ENCODE peak calls at places on chromosome 15, in six cellular contexts. J is A549, U is tibial nerve, E is nephron progenitor cell, B is H9, L is CD14-positive monocyte. A is an unnamed sample.

GRCh38 chr15:34147371-34148140 is 45.7 kb downstream of the PGBD4 start:
- DNase-seq in J (peak), U (no peak), E (no peak), B (no peak), L (no peak), A (no peak)

GRCh38 chr15:59205839-59206622 is 612 bp upstream of the LDHAL6B start:
- DNase-seq in J (no peak), U (no peak), E (no peak), B (no peak), L (no peak), A (peak)

GRCh38 chr15:87724330-87724729 is 532.2 kb downstream of the NTRK3 start:
- DNase-seq in J (no peak), U (peak), E (no peak), B (no peak), L (no peak), A (no peak)

GRCh38 chr15:52496776-52497470 is 31.8 kb downstream of the MYO5A start:
- DNase-seq in J (peak), U (no peak), E (no peak), B (no peak), L (no peak), A (no peak)

GRCh38 chr15:73956276-73957086 is 30.2 kb downstream of the LOXL1 start:
- DNase-seq in J (peak), U (no peak), E (no peak), B (no peak), L (no peak), A (no peak)

GRCh38 chr15:69685524-69686452 is 233.2 kb downstream of the RPLP1 start:
- DNase-seq in J (no peak), U (no peak), E (no peak), B (no peak), L (no peak), A (no peak)

GRCh38 chr15:78641876-78642275 is 866 bp upstream of the CHRNB4 start:
- DNase-seq in J (no peak), U (no peak), E (no peak), B (no peak), L (no peak), A (no peak)

GRCh38 chr15:76330281-76330680 is 6.3 kb upstream of the ISL2 start:
- DNase-seq in J (peak), U (peak), E (peak), B (peak), L (no peak), A (peak)

GRCh38 chr15:68730491-68731317 is 90.0 kb downstream of the ANP32A start:
- DNase-seq in J (peak), U (peak), E (peak), B (peak), L (no peak), A (no peak)

GRCh38 chr15:40939909-40940801 is 11.0 kb downstream of the DLL4 start:
- DNase-seq in J (no peak), U (no peak), E (no peak), B (no peak), L (no peak), A (no peak)

GRCh38 chr15:37824717-37825382 is 109.6 kb upstream of the TMCO5A start:
- DNase-seq in J (peak), U (no peak), E (no peak), B (no peak), L (no peak), A (no peak)

GRCh38 chr15:90489944-90490343 is 39.8 kb upstream of the CRTC3 start:
- DNase-seq in J (no peak), U (no peak), E (no peak), B (no peak), L (no peak), A (no peak)

GRCh38 chr15:75531041-75531450 is 48.1 kb downstream of the PTPN9 start:
- DNase-seq in J (no peak), U (peak), E (no peak), B (no peak), L (no peak), A (no peak)

GRCh38 chr15:85865070-85865684 is 70.5 kb upstream of the KLHL25 start:
- DNase-seq in J (peak), U (no peak), E (peak), B (peak), L (no peak), A (no peak)

GRCh38 chr15:51708013-51708412 is 26.7 kb downstream of the SCG3 start:
- DNase-seq in J (no peak), U (no peak), E (no peak), B (no peak), L (no peak), A (no peak)

GRCh38 chr15:37891754-37892368 is 42.6 kb upstream of the TMCO5A start:
- DNase-seq in J (peak), U (no peak), E (peak), B (peak), L (no peak), A (no peak)

DNA sequence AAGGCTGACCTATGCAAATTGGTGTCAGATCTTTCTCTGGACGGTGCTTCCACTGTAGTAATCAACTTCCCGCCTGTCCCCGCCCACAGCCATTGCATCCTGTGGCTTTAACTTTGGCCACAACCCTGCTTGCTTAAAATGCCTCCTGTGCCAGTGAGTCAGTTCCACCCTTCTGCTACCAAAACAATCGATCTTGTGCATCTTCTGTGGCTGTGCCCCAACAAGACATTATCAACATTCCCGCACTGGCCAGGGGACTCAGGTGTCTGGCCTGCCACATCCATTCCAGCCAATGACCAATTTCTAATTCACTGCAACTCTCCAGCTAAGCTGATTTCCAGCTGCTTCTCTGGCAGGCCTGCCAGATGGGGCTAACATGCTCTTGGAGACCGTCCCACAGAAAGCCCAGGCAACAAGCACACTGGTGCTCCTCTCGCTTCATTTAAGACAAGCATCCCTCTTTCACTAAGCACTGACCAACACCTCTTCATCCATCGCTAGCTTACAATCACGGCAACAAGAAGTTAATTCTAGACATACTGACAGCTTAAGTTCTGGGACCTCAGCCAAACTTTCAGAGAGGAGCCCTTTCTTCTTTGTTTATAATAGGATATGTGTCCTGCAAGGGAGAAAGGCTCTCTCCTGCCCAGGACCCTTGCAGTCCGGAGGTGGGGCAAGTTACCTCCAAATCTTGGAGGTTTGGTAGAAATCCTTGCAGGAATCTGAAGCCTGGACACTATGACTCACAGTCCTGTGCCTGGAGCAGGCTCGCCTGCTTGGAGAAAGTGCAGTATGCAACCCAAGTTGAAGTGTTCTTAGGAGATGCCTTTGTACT is 6.7 kb downstream of the CA12 start:
- DNase-seq in J (peak), U (peak), E (no peak), B (no peak), L (no peak), A (no peak)
- TF ChIP-seq CTCF in J (no peak), U (no peak), E (no peak), B (no peak), L (no peak), A (no peak)

DNA sequence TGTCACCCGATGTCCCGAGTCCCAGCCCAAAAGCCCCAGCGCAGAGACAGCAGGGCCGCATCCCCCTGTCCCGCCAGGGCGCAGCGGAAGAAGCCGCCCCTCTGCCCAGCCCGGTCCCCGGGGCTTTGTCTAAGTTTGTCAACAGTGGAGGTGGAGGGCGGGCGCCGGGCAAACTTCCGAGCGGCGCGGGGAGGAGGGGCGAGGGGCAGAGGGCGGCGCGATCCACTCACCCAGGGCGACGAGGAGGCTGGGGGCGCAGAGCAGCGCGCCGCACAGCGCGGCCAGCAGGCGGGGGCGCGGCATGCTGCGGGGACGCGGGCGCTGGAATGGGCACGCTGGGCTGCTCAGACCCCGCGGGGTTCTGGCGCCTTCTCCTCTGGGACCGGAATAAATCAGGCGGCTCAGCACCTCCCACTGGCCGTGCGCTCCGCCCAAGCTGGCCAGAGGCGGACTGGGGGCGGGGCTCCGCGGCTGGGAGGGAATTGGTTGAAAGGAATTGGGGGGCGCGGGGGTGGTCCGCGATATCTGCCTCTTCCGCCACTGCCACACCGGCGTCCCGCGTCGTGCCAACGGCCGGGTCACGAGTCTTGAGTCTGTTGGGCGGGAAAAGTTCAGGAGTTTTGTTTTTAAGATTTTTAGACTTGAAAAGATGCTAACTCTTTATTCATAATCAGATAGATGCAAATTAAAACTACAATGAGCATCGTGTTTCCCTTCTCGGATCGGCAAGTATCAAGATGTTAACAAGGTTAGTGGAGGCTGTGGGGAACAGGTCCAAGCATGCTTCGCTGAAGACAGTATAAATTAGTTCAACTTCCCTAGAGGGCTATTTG is at the start of gene MFGE8:
- DNase-seq in J (peak), U (peak), E (peak), B (peak), L (no peak), A (peak)
- TF ChIP-seq CTCF in J (no peak), U (no peak), E (no peak), B (peak), L (no peak), A (peak)

GRCh38 chr15:79769081-79769481 is 127.7 kb downstream of the MTHFS start:
- DNase-seq in J (peak), U (no peak), E (no peak), B (no peak), L (no peak), A (peak)
- TF ChIP-seq CTCF in J (peak), U (no peak), E (no peak), B (peak), L (peak), A (peak)

GRCh38 chr15:62244762-62245161 is 79.7 kb upstream of the C2CD4B start:
- DNase-seq in J (no peak), U (no peak), E (no peak), B (peak), L (no peak), A (no peak)
- TF ChIP-seq CTCF in J (no peak), U (no peak), E (no peak), B (peak), L (no peak), A (no peak)

GRCh38 chr15:71465109-71465508 is 345.2 kb upstream of the NR2E3 start:
- DNase-seq in J (no peak), U (no peak), E (no peak), B (no peak), L (no peak), A (no peak)

GRCh38 chr15:71468715-71469114 is 341.6 kb upstream of the NR2E3 start:
- DNase-seq in J (no peak), U (no peak), E (no peak), B (no peak), L (no peak), A (no peak)

GRCh38 chr15:71471347-71471746 is 339.0 kb upstream of the NR2E3 start:
- DNase-seq in J (peak), U (no peak), E (no peak), B (no peak), L (no peak), A (no peak)

GRCh38 chr15:71472699-71473098 is 337.7 kb upstream of the NR2E3 start:
- DNase-seq in J (no peak), U (no peak), E (no peak), B (no peak), L (no peak), A (no peak)

DNA sequence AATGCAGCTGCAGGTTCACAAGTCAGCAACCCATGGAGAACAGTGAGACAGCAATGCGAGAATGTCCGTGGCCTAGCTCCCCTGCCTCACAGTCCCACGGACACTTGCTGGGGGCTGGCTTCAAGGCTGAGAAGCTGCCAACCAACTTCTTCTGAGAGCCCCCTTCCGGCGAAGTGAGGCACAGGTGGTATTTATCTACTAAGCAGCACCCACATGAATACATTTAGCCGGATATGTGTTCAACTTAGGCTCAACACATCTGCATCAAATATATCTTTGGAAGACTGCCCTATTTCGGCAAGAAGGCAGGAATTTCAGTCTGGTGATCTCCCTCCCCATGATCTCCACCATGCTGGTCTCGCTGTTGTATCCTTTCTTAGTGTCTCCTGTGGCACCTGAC is 341.0 kb upstream of the NR2E3 start:
- DNase-seq in J (no peak), U (no peak), E (no peak), B (peak), L (no peak), A (no peak)
- TF ChIP-seq CTCF in J (no peak), U (no peak), E (no peak), B (no peak), L (no peak), A (no peak)

GRCh38 chr15:67520976-67521769 is at the start of gene C15orf61:
- DNase-seq in J (peak), U (peak), E (peak), B (peak), L (peak), A (peak)
- TF ChIP-seq CTCF in J (peak), U (peak), E (no peak), B (no peak), L (no peak), A (peak)

DNA sequence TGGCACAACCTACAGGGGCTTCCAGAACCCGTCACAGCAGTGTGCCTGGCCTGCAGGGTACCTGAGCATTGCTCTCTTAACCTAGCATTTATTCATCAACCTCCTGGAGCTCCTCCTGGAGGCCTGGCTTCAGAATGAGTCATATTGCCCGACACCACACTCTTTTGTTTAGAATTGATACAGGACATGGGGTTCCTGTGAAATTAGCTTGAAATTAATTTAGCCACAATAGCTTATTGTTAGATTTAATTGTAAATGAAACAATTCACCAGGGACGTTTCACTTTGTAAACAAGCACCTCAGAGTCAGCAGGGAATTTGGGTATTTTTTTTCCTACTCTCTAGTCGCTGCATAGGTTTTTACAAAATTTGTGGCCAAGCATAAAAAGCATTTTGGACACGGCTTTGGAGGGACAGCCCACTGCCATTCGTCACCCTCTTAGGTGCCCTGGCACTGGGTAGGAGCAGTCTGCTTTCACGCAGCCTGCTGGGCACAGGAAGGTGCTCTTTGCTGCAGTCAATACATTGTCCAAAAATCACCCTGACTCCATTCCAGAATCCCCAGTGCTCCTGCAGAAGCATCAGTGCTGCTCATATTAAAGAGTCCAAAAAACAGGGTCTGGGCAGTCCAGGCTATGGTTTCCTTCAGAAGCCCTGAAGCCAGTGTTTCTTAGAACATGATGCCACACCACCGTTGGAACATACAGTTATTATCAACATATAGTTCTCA is 60.8 kb upstream of the MEF2A start:
- DNase-seq in J (no peak), U (no peak), E (no peak), B (no peak), L (no peak), A (no peak)
- TF ChIP-seq CTCF in J (no peak), U (no peak), E (no peak), B (peak), L (no peak), A (no peak)

A was measured in osteocyte.